ENCODE peak calls at places on chromosomes 2 and 18, in seven cellular contexts. X is H1, Q is gastrocnemius medialis, P is sigmoid colon, J is K562, V is NB4, A is right lobe of liver. Z is an unnamed sample.
A peak's percentile ranks its signal among the peaks of the same experiment; 100 is the strongest.

GRCh38 chr2:54310314-54310713 is 54.3 kb upstream of the TSPYL6 start:
- DNase-seq in V (no peak), P (no peak), J (no peak), Q (no peak), A (no peak), X (no peak), Z (no peak)

GRCh38 chr2:218332288-218332687 is 24.4 kb upstream of the CATIP start:
- DNase-seq in X (no peak), V (peak; percentile 66), Q (no peak), A (no peak), P (no peak), J (peak; percentile 32), Z (no peak)

GRCh38 chr2:121596221-121597080 is 52.8 kb downstream of the CLASP1 start:
- DNase-seq in J (peak; percentile 76), V (peak; percentile 91), P (no peak), A (no peak), Q (no peak), X (no peak), Z (peak; percentile 11)

GRCh38 chr2:73963385-73964120 is 21.2 kb upstream of the TET3 start:
- DNase-seq in V (peak; percentile 36), A (no peak), P (no peak), X (no peak), J (no peak), Q (no peak), Z (no peak)

GRCh38 chr2:156841321-156841720 is 405.1 kb downstream of the GPD2 start:
- DNase-seq in Q (no peak), X (no peak), P (no peak), A (no peak), J (no peak), V (no peak), Z (no peak)

GRCh38 chr2:183123117-183123958 is 905 bp upstream of the NUP35 start:
- DNase-seq in J (no peak), V (no peak), P (no peak), X (no peak), A (no peak), Q (no peak), Z (no peak)

GRCh38 chr2:179446475-179447141 is 182.0 kb upstream of the SESTD1 start:
- DNase-seq in A (no peak), J (no peak), V (no peak), X (no peak), P (no peak), Q (no peak), Z (no peak)

GRCh38 chr2:128867936-128868636 is 549.4 kb upstream of the HS6ST1 start:
- DNase-seq in A (no peak), X (no peak), J (no peak), P (no peak), Q (no peak), V (no peak), Z (no peak)

GRCh38 chr18:68796936-68797690 is 767 bp upstream of the CCDC102B start:
- DNase-seq in J (no peak), X (no peak), A (no peak), P (no peak), Q (no peak), V (peak; percentile 34), Z (no peak)

GRCh38 chr2:43127208-43127940 is 99.0 kb downstream of the ZFP36L2 start:
- DNase-seq in J (peak; percentile 77), A (peak; percentile 83), X (peak; percentile 99), V (peak; percentile 97), P (peak; percentile 81), Q (peak; percentile 47), Z (peak; percentile 84)

GRCh38 chr18:69397096-69397495 is 3.6 kb upstream of the DOK6 start:
- DNase-seq in V (no peak), J (no peak), Q (no peak), X (no peak), A (no peak), P (no peak), Z (no peak)

GRCh38 chr2:105431367-105432088 is 32.7 kb upstream of the FHL2 start:
- DNase-seq in Q (peak; percentile 64), V (no peak), X (no peak), A (peak; percentile 67), J (no peak), P (peak; percentile 90), Z (peak; percentile 36)

GRCh38 chr2:56185101-56185581 is 1.4 kb downstream of the CCDC85A start:
- DNase-seq in X (peak; percentile 52), J (no peak), A (peak; percentile 61), Q (no peak), P (peak; percentile 63), V (no peak), Z (no peak)

GRCh38 chr2:16258350-16258749 is 318.0 kb downstream of the MYCN start:
- DNase-seq in V (no peak), A (no peak), X (no peak), Q (no peak), P (no peak), J (no peak), Z (no peak)

GRCh38 chr2:9565436-9566153 is 10.0 kb upstream of the ADAM17 start:
- DNase-seq in Q (peak; percentile 88), X (no peak), P (peak; percentile 96), V (no peak), A (no peak), J (no peak), Z (peak; percentile 74)

GRCh38 chr2:112174383-112174782 is 36.2 kb downstream of the FBLN7 start:
- DNase-seq in Q (no peak), X (no peak), A (no peak), P (no peak), V (no peak), J (no peak), Z (no peak)

GRCh38 chr18:48153641-48154481 is 223.4 kb upstream of the SMAD2 start:
- DNase-seq in Q (no peak), X (no peak), P (no peak), J (no peak), A (peak; percentile 87), V (no peak), Z (no peak)

GRCh38 chr2:232521524-232521923 is 1.3 kb downstream of the PRSS56 start:
- DNase-seq in Q (no peak), J (no peak), V (no peak), A (no peak), X (no peak), P (no peak), Z (no peak)

DNA sequence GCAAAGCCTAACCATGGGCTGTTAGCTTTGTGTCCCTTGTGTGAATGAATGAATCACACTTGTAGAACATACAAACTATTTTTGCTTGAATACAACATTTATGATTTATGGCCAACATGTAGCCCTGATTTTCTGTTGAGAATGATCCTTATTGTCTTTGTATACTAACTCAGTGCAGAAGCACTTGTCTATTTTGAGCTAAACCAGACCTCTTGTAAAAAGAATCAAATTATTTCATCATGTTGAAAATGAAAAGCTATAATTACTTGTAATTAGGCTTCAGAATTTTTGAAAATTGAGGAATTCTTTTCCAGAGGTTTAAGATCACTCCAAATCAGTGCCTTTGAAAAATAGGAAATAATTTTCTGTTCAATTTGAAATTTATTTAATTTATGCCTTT is 85.9 kb downstream of the ZNF407 start:
- DNase-seq in X (no peak), V (no peak), A (no peak), Q (no peak), J (no peak), P (no peak), Z (no peak)
- TF ChIP-seq CTCF in X (no peak), V (no peak), A (no peak), Q (no peak), J (no peak), P (no peak), Z (no peak)

GRCh38 chr2:197300139-197300538 is 10.4 kb downstream of the ANKRD44 start:
- DNase-seq in J (no peak), P (no peak), A (no peak), Q (no peak), V (no peak), X (no peak), Z (no peak)
- TF ChIP-seq POLR2A in J (no peak), P (no peak), A (no peak), Q (no peak), V (no peak), X (no peak), Z (no peak)

DNA sequence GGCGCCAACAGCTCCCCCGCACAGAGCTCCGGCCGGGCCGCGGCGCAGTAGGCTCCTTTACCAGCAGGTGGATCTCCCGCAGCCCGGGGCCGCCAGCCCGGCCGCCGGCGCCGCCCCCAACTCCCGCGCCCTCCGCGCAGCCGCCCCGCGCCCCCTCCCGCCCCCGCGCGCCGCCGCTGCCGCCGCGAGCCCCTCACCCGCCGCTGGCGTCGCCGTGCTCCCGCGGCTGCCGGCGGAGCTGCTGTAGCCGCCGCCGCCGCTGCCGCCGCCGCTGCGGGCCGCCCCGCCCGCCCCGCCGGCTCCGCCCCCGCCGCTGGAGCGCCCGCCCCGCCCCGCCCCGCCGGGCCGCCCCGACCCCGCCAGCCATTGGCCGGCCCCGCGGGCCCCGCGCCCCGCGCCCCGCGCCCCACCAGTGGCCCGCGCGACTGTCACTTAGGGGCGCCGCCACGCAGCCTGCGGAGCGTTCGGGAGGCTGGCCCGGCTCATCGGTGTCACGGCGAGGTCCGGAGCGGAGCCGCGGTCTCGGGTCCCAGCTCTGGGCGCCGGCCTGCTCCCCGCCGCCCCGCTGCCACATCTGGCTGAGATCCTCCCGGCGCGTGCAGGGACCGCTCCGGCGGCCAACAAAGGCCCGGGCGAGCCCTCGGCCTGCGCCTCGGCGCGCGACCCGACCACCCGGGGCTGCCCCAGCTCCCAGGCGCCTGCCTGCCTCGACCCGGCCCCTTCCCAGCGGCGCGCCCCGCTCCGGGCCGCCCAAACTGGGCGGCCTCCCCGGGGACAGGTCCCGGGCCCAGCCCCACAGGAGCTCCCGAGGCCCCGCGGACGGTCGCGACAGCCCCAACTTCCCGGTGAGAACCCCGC is at the start of gene MGAT4A:
- DNase-seq in V (peak; percentile 79), Q (peak; percentile 43), J (peak; percentile 93), X (peak; percentile 75), P (peak; percentile 90), A (peak; percentile 90), Z (peak; percentile 88)
- TF ChIP-seq CTCF in V (peak; percentile 2), Q (peak; percentile 17), J (no peak), X (no peak), P (no peak), A (no peak), Z (peak; percentile 11)

GRCh38 chr2:1567556-1568344 is 154.5 kb downstream of the TPO start:
- DNase-seq in V (no peak), X (no peak), A (no peak), J (no peak), Q (no peak), P (no peak), Z (no peak)
- TF ChIP-seq POLR2A in V (no peak), X (no peak), A (no peak), J (no peak), Q (no peak), P (no peak), Z (no peak)

Z was measured in transverse colon.